ENCODE peak calls at places on chromosome 11, in seven cellular contexts. One of them, this sample, is unnamed.
A peak's percentile ranks its signal among the peaks of the same experiment; 100 is the strongest.

GRCh38 chr11:14248577-14248976 is 110.4 kb downstream of the RRAS2 start:
- DNase-seq in K562: no peak
- DNase-seq in suprapubic skin: no peak
- DNase-seq in endothelial cell of umbilical vein: no peak
- DNase-seq in SK-N-SH: peak; percentile 43
- DNase-seq in HCT116: no peak
- DNase-seq in transverse colon: no peak
- DNase-seq in this sample: no peak

GRCh38 chr11:3995307-3995706 is 99.3 kb upstream of the RRM1 start:
- DNase-seq in SK-N-SH: no peak
- DNase-seq in HCT116: no peak
- DNase-seq in K562: no peak
- DNase-seq in endothelial cell of umbilical vein: no peak
- DNase-seq in transverse colon: no peak
- DNase-seq in suprapubic skin: no peak
- DNase-seq in this sample: no peak

GRCh38 chr11:99960536-99960935 is 726.6 kb upstream of the ARHGAP42 start:
- DNase-seq in transverse colon: no peak
- DNase-seq in SK-N-SH: no peak
- DNase-seq in K562: no peak
- DNase-seq in suprapubic skin: no peak
- DNase-seq in HCT116: no peak
- DNase-seq in endothelial cell of umbilical vein: no peak
- DNase-seq in this sample: no peak

GRCh38 chr11:70702040-70702648 is 303.8 kb downstream of the CTTN start:
- DNase-seq in transverse colon: no peak
- DNase-seq in HCT116: no peak
- DNase-seq in endothelial cell of umbilical vein: no peak
- DNase-seq in K562: no peak
- DNase-seq in suprapubic skin: no peak
- DNase-seq in SK-N-SH: no peak
- DNase-seq in this sample: no peak

GRCh38 chr11:7688238-7688826 is 15.0 kb upstream of the CYB5R2 start:
- DNase-seq in HCT116: peak; percentile 12
- DNase-seq in transverse colon: no peak
- DNase-seq in SK-N-SH: peak; percentile 52
- DNase-seq in K562: peak; percentile 60
- DNase-seq in suprapubic skin: no peak
- DNase-seq in endothelial cell of umbilical vein: peak; percentile 36
- DNase-seq in this sample: no peak

GRCh38 chr11:46537851-46538295 is 56.0 kb downstream of the AMBRA1 start:
- DNase-seq in HCT116: peak; percentile 68
- DNase-seq in suprapubic skin: no peak
- DNase-seq in SK-N-SH: peak; percentile 77
- DNase-seq in transverse colon: peak; percentile 68
- DNase-seq in endothelial cell of umbilical vein: peak; percentile 75
- DNase-seq in K562: peak; percentile 79
- DNase-seq in this sample: peak; percentile 70

GRCh38 chr11:45879803-45880685 is 5.4 kb upstream of the MAPK8IP1 start:
- DNase-seq in HCT116: no peak
- DNase-seq in transverse colon: no peak
- DNase-seq in endothelial cell of umbilical vein: no peak
- DNase-seq in K562: peak; percentile 31
- DNase-seq in SK-N-SH: no peak
- DNase-seq in suprapubic skin: no peak
- DNase-seq in this sample: no peak

GRCh38 chr11:27507561-27508322 is 1.2 kb upstream of the LIN7C start:
- DNase-seq in endothelial cell of umbilical vein: no peak
- DNase-seq in suprapubic skin: no peak
- DNase-seq in transverse colon: no peak
- DNase-seq in SK-N-SH: no peak
- DNase-seq in K562: no peak
- DNase-seq in HCT116: no peak
- DNase-seq in this sample: no peak

GRCh38 chr11:78292109-78292803 is 103.5 kb downstream of the USP35 start:
- DNase-seq in HCT116: no peak
- DNase-seq in transverse colon: no peak
- DNase-seq in suprapubic skin: no peak
- DNase-seq in SK-N-SH: no peak
- DNase-seq in K562: peak; percentile 51
- DNase-seq in endothelial cell of umbilical vein: no peak
- DNase-seq in this sample: no peak

GRCh38 chr11:65927904-65928397 is 8.7 kb downstream of the DRAP1 start:
- DNase-seq in transverse colon: peak; percentile 73
- DNase-seq in endothelial cell of umbilical vein: no peak
- DNase-seq in suprapubic skin: no peak
- DNase-seq in K562: peak; percentile 14
- DNase-seq in SK-N-SH: no peak
- DNase-seq in HCT116: no peak
- DNase-seq in this sample: no peak

GRCh38 chr11:63858628-63859550 is 20.0 kb downstream of the MARK2 start:
- DNase-seq in HCT116: no peak
- DNase-seq in K562: no peak
- DNase-seq in SK-N-SH: no peak
- DNase-seq in endothelial cell of umbilical vein: peak; percentile 80
- DNase-seq in suprapubic skin: no peak
- DNase-seq in transverse colon: peak; percentile 42
- DNase-seq in this sample: no peak

GRCh38 chr11:8168485-8169257 is at the start of gene RIC3:
- DNase-seq in endothelial cell of umbilical vein: no peak
- DNase-seq in suprapubic skin: no peak
- DNase-seq in SK-N-SH: peak; percentile 74
- DNase-seq in HCT116: no peak
- DNase-seq in K562: no peak
- DNase-seq in transverse colon: peak; percentile 30
- DNase-seq in this sample: peak; percentile 31

GRCh38 chr11:87391501-87391900 is 353.8 kb downstream of the TMEM135 start:
- DNase-seq in endothelial cell of umbilical vein: no peak
- DNase-seq in suprapubic skin: no peak
- DNase-seq in K562: no peak
- DNase-seq in SK-N-SH: no peak
- DNase-seq in transverse colon: no peak
- DNase-seq in HCT116: no peak
- DNase-seq in this sample: no peak

GRCh38 chr11:27209562-27210005 is 153.4 kb downstream of the CCDC34 start:
- DNase-seq in endothelial cell of umbilical vein: peak; percentile 64
- DNase-seq in HCT116: peak; percentile 40
- DNase-seq in transverse colon: no peak
- DNase-seq in K562: peak; percentile 36
- DNase-seq in SK-N-SH: no peak
- DNase-seq in suprapubic skin: peak; percentile 72
- DNase-seq in this sample: peak; percentile 40

GRCh38 chr11:7552666-7553065 is 38.9 kb downstream of the PPFIBP2 start:
- DNase-seq in HCT116: no peak
- DNase-seq in K562: no peak
- DNase-seq in suprapubic skin: no peak
- DNase-seq in endothelial cell of umbilical vein: no peak
- DNase-seq in SK-N-SH: no peak
- DNase-seq in transverse colon: no peak
- DNase-seq in this sample: no peak

GRCh38 chr11:108592591-108593213 is 866 bp downstream of the EXPH5 start:
- DNase-seq in SK-N-SH: peak; percentile 69
- DNase-seq in endothelial cell of umbilical vein: no peak
- DNase-seq in suprapubic skin: no peak
- DNase-seq in K562: peak; percentile 63
- DNase-seq in HCT116: no peak
- DNase-seq in transverse colon: peak; percentile 48
- DNase-seq in this sample: peak; percentile 30

GRCh38 chr11:93908689-93909088 is 58.3 kb upstream of the VSTM5 start:
- DNase-seq in HCT116: no peak
- DNase-seq in suprapubic skin: no peak
- DNase-seq in K562: no peak
- DNase-seq in endothelial cell of umbilical vein: no peak
- DNase-seq in SK-N-SH: no peak
- DNase-seq in transverse colon: no peak
- DNase-seq in this sample: no peak

GRCh38 chr11:36148701-36149100 is 140.5 kb downstream of the COMMD9 start:
- DNase-seq in K562: no peak
- DNase-seq in SK-N-SH: no peak
- DNase-seq in suprapubic skin: no peak
- DNase-seq in transverse colon: no peak
- DNase-seq in HCT116: no peak
- DNase-seq in endothelial cell of umbilical vein: no peak
- DNase-seq in this sample: no peak
- H3K27ac ChIP-seq in K562: no peak overlapping the region
- H3K27ac ChIP-seq in SK-N-SH: peak overlapping the region; percentile 90
- H3K27ac ChIP-seq in suprapubic skin: no peak overlapping the region
- H3K27ac ChIP-seq in transverse colon: no peak overlapping the region
- H3K27ac ChIP-seq in HCT116: peak overlapping the region; percentile 81
- H3K27ac ChIP-seq in endothelial cell of umbilical vein: peak overlapping the region; percentile 93
- H3K27ac ChIP-seq in this sample: no peak overlapping the region

DNA sequence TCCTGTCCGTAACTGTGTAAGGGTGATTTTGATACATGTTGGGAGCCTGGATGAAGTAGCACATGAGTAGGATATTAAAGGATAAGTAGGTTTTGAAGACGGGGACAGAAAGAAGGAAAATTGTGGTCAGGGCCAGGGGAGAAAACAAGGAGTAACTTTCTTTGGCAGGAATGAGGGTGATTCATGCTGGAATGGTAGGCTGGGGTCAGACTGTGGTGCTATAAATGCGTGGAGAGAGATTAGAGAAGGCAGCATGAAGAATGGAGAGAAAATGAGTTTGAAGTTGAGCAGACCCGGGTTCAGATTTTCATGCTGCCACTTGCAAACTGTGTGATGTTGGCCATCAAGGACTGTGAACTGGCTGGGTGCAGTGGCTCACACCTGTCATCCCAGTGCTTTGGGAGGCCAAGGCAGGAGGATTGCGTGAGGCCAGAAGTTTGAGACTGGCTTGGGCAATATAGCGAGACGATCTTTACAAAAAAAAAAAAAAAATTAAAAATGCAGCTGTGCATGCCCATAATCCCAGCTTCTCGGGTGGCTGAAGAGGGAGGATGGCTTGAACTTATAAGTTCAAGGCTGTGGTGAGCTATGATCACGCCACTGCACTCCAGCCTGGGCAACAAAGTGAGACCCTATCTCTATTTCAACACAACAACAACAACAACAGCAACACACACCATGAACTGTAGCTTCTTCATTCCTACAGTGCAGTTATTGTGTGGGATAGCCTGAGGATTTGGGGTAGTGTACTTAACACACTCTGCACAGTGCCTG is 22.3 kb downstream of the ZBTB16 start:
- DNase-seq in K562: no peak
- DNase-seq in endothelial cell of umbilical vein: peak; percentile 84
- DNase-seq in transverse colon: no peak
- DNase-seq in SK-N-SH: no peak
- DNase-seq in suprapubic skin: no peak
- DNase-seq in HCT116: no peak
- DNase-seq in this sample: no peak
- TF ChIP-seq POLR2AphosphoS5 in K562: no peak
- TF ChIP-seq POLR2AphosphoS5 in endothelial cell of umbilical vein: peak; percentile 16
- TF ChIP-seq POLR2AphosphoS5 in transverse colon: no peak
- TF ChIP-seq POLR2AphosphoS5 in SK-N-SH: no peak
- TF ChIP-seq POLR2AphosphoS5 in suprapubic skin: no peak
- TF ChIP-seq POLR2AphosphoS5 in HCT116: no peak
- TF ChIP-seq POLR2AphosphoS5 in this sample: no peak

GRCh38 chr11:119125849-119126248 is 4.5 kb downstream of the HINFP start:
- DNase-seq in SK-N-SH: no peak
- DNase-seq in suprapubic skin: no peak
- DNase-seq in K562: no peak
- DNase-seq in transverse colon: peak; percentile 64
- DNase-seq in endothelial cell of umbilical vein: no peak
- DNase-seq in HCT116: no peak
- DNase-seq in this sample: no peak

GRCh38 chr11:119134389-119134978 is 13.1 kb downstream of the HINFP start:
- DNase-seq in suprapubic skin: no peak
- DNase-seq in HCT116: no peak
- DNase-seq in transverse colon: no peak
- DNase-seq in endothelial cell of umbilical vein: no peak
- DNase-seq in SK-N-SH: peak; percentile 48
- DNase-seq in K562: no peak
- DNase-seq in this sample: no peak

GRCh38 chr11:119126675-119127268 is 5.4 kb downstream of the HINFP start:
- DNase-seq in SK-N-SH: no peak
- DNase-seq in K562: no peak
- DNase-seq in endothelial cell of umbilical vein: peak; percentile 21
- DNase-seq in suprapubic skin: no peak
- DNase-seq in HCT116: no peak
- DNase-seq in transverse colon: no peak
- DNase-seq in this sample: no peak

GRCh38 chr11:119130662-119131061 is 9.3 kb downstream of the HINFP start:
- DNase-seq in transverse colon: no peak
- DNase-seq in endothelial cell of umbilical vein: no peak
- DNase-seq in K562: no peak
- DNase-seq in SK-N-SH: no peak
- DNase-seq in suprapubic skin: no peak
- DNase-seq in HCT116: no peak
- DNase-seq in this sample: no peak
- H3K36me3 ChIP-seq in transverse colon: no peaks in the 10 kb centered on the region
- H3K36me3 ChIP-seq in endothelial cell of umbilical vein: peaks cover 33% of the 10 kb centered on the region
- H3K36me3 ChIP-seq in K562: peaks cover 44% of the 10 kb centered on the region
- H3K36me3 ChIP-seq in SK-N-SH: peaks cover 27% of the 10 kb centered on the region
- H3K36me3 ChIP-seq in suprapubic skin: peaks cover 65% of the 10 kb centered on the region
- H3K36me3 ChIP-seq in HCT116: peaks cover 18% of the 10 kb centered on the region
- H3K36me3 ChIP-seq in this sample: peaks cover 18% of the 10 kb centered on the region

DNA sequence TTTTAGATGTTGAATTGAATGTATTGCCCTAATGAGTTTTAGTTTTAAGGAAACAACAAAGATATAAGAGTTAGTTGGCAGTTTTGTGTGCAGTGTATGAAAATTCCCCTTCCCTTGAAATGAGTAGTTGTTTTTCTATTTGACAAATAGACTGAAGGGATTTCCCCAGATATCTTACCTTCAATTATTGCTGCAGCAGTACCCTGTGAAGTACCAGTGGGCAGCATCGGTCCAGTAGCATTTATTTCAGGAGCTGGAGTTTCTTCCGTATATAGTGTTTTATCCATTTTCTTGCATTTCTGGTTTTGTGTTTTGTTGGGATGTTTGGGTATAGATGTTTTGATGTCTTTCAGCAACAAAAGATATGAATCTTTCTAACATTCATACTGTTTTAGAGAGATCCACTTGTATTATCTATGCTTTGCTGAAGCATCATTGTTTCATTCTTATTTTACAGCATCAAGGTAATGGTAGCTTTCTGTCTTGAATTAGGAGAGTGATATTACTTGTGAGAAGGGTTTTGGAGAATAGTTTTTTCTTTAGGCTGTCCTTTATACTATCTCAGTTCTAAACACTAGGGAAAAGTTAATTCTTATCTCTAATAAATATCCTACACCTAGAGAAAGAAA is 7.4 kb downstream of the KMT2A start:
- DNase-seq in K562: no peak
- DNase-seq in SK-N-SH: no peak
- DNase-seq in suprapubic skin: no peak
- DNase-seq in HCT116: no peak
- DNase-seq in endothelial cell of umbilical vein: no peak
- DNase-seq in transverse colon: no peak
- DNase-seq in this sample: no peak
- H3K27ac ChIP-seq in K562: no peak overlapping the region
- H3K27ac ChIP-seq in SK-N-SH: no peak overlapping the region
- H3K27ac ChIP-seq in suprapubic skin: no peak overlapping the region
- H3K27ac ChIP-seq in HCT116: no peak overlapping the region
- H3K27ac ChIP-seq in endothelial cell of umbilical vein: no peak overlapping the region
- H3K27ac ChIP-seq in transverse colon: no peak overlapping the region
- H3K27ac ChIP-seq in this sample: no peak overlapping the region

DNA sequence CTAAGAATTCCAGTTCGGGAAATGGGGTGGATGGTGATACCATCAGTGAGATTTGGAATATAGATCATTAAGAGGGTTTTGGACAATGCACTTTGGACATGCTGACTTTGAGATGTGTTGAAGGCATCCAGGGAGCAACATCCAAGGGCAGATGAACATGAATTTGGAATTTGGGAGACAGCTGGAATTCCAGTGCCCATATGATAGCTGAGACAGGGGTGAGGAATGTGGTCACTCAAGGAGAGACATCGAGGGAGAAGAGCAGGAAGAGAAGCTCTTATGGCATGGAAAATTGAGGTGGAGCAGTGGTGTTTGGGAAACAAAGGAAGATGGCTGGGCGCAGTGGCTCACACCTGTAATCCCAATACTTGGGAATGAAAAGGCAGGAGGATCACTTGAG is 11.8 kb upstream of the MICAL2 start:
- DNase-seq in suprapubic skin: no peak
- DNase-seq in transverse colon: no peak
- DNase-seq in SK-N-SH: no peak
- DNase-seq in HCT116: no peak
- DNase-seq in endothelial cell of umbilical vein: no peak
- DNase-seq in K562: no peak
- DNase-seq in this sample: no peak
- TF ChIP-seq POLR2AphosphoS5 in suprapubic skin: no peak
- TF ChIP-seq POLR2AphosphoS5 in transverse colon: no peak
- TF ChIP-seq POLR2AphosphoS5 in SK-N-SH: no peak
- TF ChIP-seq POLR2AphosphoS5 in HCT116: no peak
- TF ChIP-seq POLR2AphosphoS5 in endothelial cell of umbilical vein: no peak
- TF ChIP-seq POLR2AphosphoS5 in K562: no peak
- TF ChIP-seq POLR2AphosphoS5 in this sample: no peak

This sample was measured in prostate gland.